ENCODE peak calls at places on chromosomes 13 and 19, in five cellular contexts. J is EL, W is left cardiac atrium, P is aorta, K is NCI-H146. T is an unnamed sample.
A peak's percentile ranks its signal among the peaks of the same experiment; 100 is the strongest.

GRCh38 chr13:102914629-102914935 is 68.8 kb downstream of the ERCC5 start:
- DNase-seq in P (no peak), J (no peak), K (no peak), W (no peak), T (no peak)

GRCh38 chr13:24868874-24869273 is 104.9 kb downstream of the RNF17 start:
- DNase-seq in K (no peak), P (no peak), W (no peak), J (no peak), T (no peak)

GRCh38 chr13:101309014-101309619 is 107.2 kb downstream of the NALCN start:
- DNase-seq in W (no peak), J (peak; percentile 76), P (no peak), K (no peak), T (no peak)

GRCh38 chr19:45553464-45553863 is 31.1 kb downstream of the OPA3 start:
- DNase-seq in W (no peak), P (no peak), K (no peak), J (no peak), T (no peak)

GRCh38 chr19:2087621-2088100 is 8.5 kb downstream of the MOB3A start:
- DNase-seq in K (no peak), W (no peak), P (no peak), J (no peak), T (peak; percentile 65)

GRCh38 chr19:12111176-12111575 is 29.0 kb downstream of the ZNF20 start:
- DNase-seq in P (no peak), W (no peak), K (no peak), J (peak; percentile 35), T (no peak)

GRCh38 chr13:52162279-52163101 is 3.1 kb upstream of the NEK3 start:
- DNase-seq in J (peak; percentile 52), W (no peak), K (no peak), P (no peak), T (no peak)

GRCh38 chr13:60351326-60351725 is 45.7 kb upstream of the TDRD3 start:
- DNase-seq in W (no peak), K (peak; percentile 27), P (no peak), J (peak; percentile 63), T (no peak)

GRCh38 chr13:28564030-28564429 is 69.1 kb upstream of the FLT1 start:
- DNase-seq in K (no peak), P (no peak), J (no peak), W (no peak), T (no peak)

GRCh38 chr13:30376426-30377311 is 45.6 kb upstream of the UBE2L5 start:
- DNase-seq in P (no peak), W (no peak), J (no peak), K (no peak), T (no peak)

GRCh38 chr19:5563941-5564612 is 3.7 kb downstream of the TINCR start:
- DNase-seq in P (no peak), K (no peak), J (peak; percentile 63), W (no peak), T (no peak)

GRCh38 chr13:33696530-33696929 is 121.4 kb upstream of the RFC3 start:
- DNase-seq in W (no peak), J (no peak), P (no peak), K (no peak), T (no peak)